ENCODE peak calls at places on chromosomes 2 and 18, in five cellular contexts. One of them, this sample, is unnamed.
A peak's percentile ranks its signal among the peaks of the same experiment; 100 is the strongest.

GRCh38 chr2:170113168-170113567 is 64.8 kb upstream of the MYO3B start:
- DNase-seq in mesendoderm: no peak
- DNase-seq in BJ: no peak
- DNase-seq in gastrocnemius medialis: no peak
- DNase-seq in neuronal stem cell: no peak
- DNase-seq in this sample: peak; percentile 68

GRCh38 chr2:3516831-3517230 is 2.5 kb downstream of the ADI1 start:
- DNase-seq in mesendoderm: no peak
- DNase-seq in BJ: no peak
- DNase-seq in gastrocnemius medialis: no peak
- DNase-seq in neuronal stem cell: no peak
- DNase-seq in this sample: no peak

GRCh38 chr18:48800479-48800876 is 150.3 kb downstream of the SMAD7 start:
- DNase-seq in mesendoderm: no peak
- DNase-seq in BJ: no peak
- DNase-seq in gastrocnemius medialis: peak; percentile 10
- DNase-seq in neuronal stem cell: no peak
- DNase-seq in this sample: no peak

GRCh38 chr2:34912084-34912483 is 1313.0 kb upstream of the FAM98A start:
- DNase-seq in mesendoderm: no peak
- DNase-seq in BJ: no peak
- DNase-seq in gastrocnemius medialis: no peak
- DNase-seq in neuronal stem cell: no peak
- DNase-seq in this sample: no peak

GRCh38 chr2:232687382-232688160 is 9.6 kb upstream of the GIGYF2 start:
- DNase-seq in mesendoderm: no peak
- DNase-seq in BJ: no peak
- DNase-seq in gastrocnemius medialis: peak; percentile 61
- DNase-seq in neuronal stem cell: no peak
- DNase-seq in this sample: no peak

GRCh38 chr2:29113891-29114321 is 1.3 kb upstream of the CLIP4 start:
- DNase-seq in mesendoderm: no peak
- DNase-seq in BJ: peak; percentile 81
- DNase-seq in gastrocnemius medialis: peak; percentile 62
- DNase-seq in neuronal stem cell: no peak
- DNase-seq in this sample: peak; percentile 64

GRCh38 chr18:60232541-60232940 is 140.0 kb downstream of the MC4R start:
- DNase-seq in mesendoderm: peak; percentile 74
- DNase-seq in BJ: no peak
- DNase-seq in gastrocnemius medialis: no peak
- DNase-seq in neuronal stem cell: no peak
- DNase-seq in this sample: no peak

GRCh38 chr2:234446404-234447076 is 50.3 kb downstream of the ARL4C start:
- DNase-seq in mesendoderm: no peak
- DNase-seq in BJ: no peak
- DNase-seq in gastrocnemius medialis: peak; percentile 60
- DNase-seq in neuronal stem cell: no peak
- DNase-seq in this sample: peak; percentile 41

GRCh38 chr2:216690451-216691209 is 4.7 kb downstream of the IGFBP5 start:
- DNase-seq in mesendoderm: no peak
- DNase-seq in BJ: peak; percentile 74
- DNase-seq in gastrocnemius medialis: peak; percentile 63
- DNase-seq in neuronal stem cell: no peak
- DNase-seq in this sample: peak; percentile 47

GRCh38 chr2:60633615-60634014 is 80.2 kb upstream of the BCL11A start:
- DNase-seq in mesendoderm: peak; percentile 63
- DNase-seq in BJ: no peak
- DNase-seq in gastrocnemius medialis: no peak
- DNase-seq in neuronal stem cell: no peak
- DNase-seq in this sample: no peak

GRCh38 chr18:55275042-55275897 is 312.7 kb downstream of the TCF4 start:
- DNase-seq in mesendoderm: peak; percentile 40
- DNase-seq in BJ: no peak
- DNase-seq in gastrocnemius medialis: peak; percentile 94
- DNase-seq in neuronal stem cell: no peak
- DNase-seq in this sample: no peak

GRCh38 chr2:239223330-239224248 is 177.2 kb downstream of the HDAC4 start:
- DNase-seq in mesendoderm: no peak
- DNase-seq in BJ: no peak
- DNase-seq in gastrocnemius medialis: no peak
- DNase-seq in neuronal stem cell: no peak
- DNase-seq in this sample: peak; percentile 38

GRCh38 chr2:173354601-173355131 is at the start of gene CDCA7:
- DNase-seq in mesendoderm: peak; percentile 89
- DNase-seq in BJ: no peak
- DNase-seq in gastrocnemius medialis: peak; percentile 40
- DNase-seq in neuronal stem cell: peak; percentile 78
- DNase-seq in this sample: peak; percentile 47

GRCh38 chr2:17871639-17872038 is 6.8 kb upstream of the KCNS3 start:
- DNase-seq in mesendoderm: no peak
- DNase-seq in BJ: no peak
- DNase-seq in gastrocnemius medialis: no peak
- DNase-seq in neuronal stem cell: no peak
- DNase-seq in this sample: no peak

GRCh38 chr2:195533771-195534642 is 123.0 kb upstream of the SLC39A10 start:
- DNase-seq in mesendoderm: peak; percentile 51
- DNase-seq in BJ: peak; percentile 50
- DNase-seq in gastrocnemius medialis: peak; percentile 34
- DNase-seq in neuronal stem cell: no peak
- DNase-seq in this sample: peak; percentile 17

GRCh38 chr2:17813015-17813741 is 3.1 kb upstream of the MSGN1 start:
- DNase-seq in mesendoderm: no peak
- DNase-seq in BJ: no peak
- DNase-seq in gastrocnemius medialis: no peak
- DNase-seq in neuronal stem cell: no peak
- DNase-seq in this sample: no peak

GRCh38 chr2:240132651-240132980 is 3.5 kb downstream of the COPS9 start:
- DNase-seq in mesendoderm: no peak
- DNase-seq in BJ: no peak
- DNase-seq in gastrocnemius medialis: peak; percentile 46
- DNase-seq in neuronal stem cell: no peak
- DNase-seq in this sample: no peak

GRCh38 chr2:96329416-96329815 is 4.3 kb downstream of the ITPRIPL1 start:
- DNase-seq in mesendoderm: no peak
- DNase-seq in BJ: no peak
- DNase-seq in gastrocnemius medialis: no peak
- DNase-seq in neuronal stem cell: no peak
- DNase-seq in this sample: no peak

GRCh38 chr2:240426797-240427721 is 8.4 kb upstream of the GPC1 start:
- DNase-seq in mesendoderm: no peak
- DNase-seq in BJ: no peak
- DNase-seq in gastrocnemius medialis: peak; percentile 7
- DNase-seq in neuronal stem cell: no peak
- DNase-seq in this sample: no peak

GRCh38 chr2:230666885-230667712 is 45.5 kb upstream of the CAB39 start:
- DNase-seq in mesendoderm: peak; percentile 80
- DNase-seq in BJ: no peak
- DNase-seq in gastrocnemius medialis: peak; percentile 88
- DNase-seq in neuronal stem cell: no peak
- DNase-seq in this sample: no peak

GRCh38 chr18:49733896-49734585 is 79.3 kb downstream of the ACAA2 start:
- DNase-seq in mesendoderm: no peak
- DNase-seq in BJ: no peak
- DNase-seq in gastrocnemius medialis: no peak
- DNase-seq in neuronal stem cell: no peak
- DNase-seq in this sample: no peak

GRCh38 chr2:22788749-22789148 is 596.2 kb upstream of the KLHL29 start:
- DNase-seq in mesendoderm: no peak
- DNase-seq in BJ: no peak
- DNase-seq in gastrocnemius medialis: no peak
- DNase-seq in neuronal stem cell: no peak
- DNase-seq in this sample: no peak

GRCh38 chr2:143451622-143452021 is 322.4 kb downstream of the ARHGAP15 start:
- DNase-seq in mesendoderm: no peak
- DNase-seq in BJ: no peak
- DNase-seq in gastrocnemius medialis: no peak
- DNase-seq in neuronal stem cell: no peak
- DNase-seq in this sample: no peak

GRCh38 chr2:176527141-176527901 is 258.1 kb downstream of the MTX2 start:
- DNase-seq in mesendoderm: no peak
- DNase-seq in BJ: no peak
- DNase-seq in gastrocnemius medialis: no peak
- DNase-seq in neuronal stem cell: no peak
- DNase-seq in this sample: no peak

GRCh38 chr18:3115430-3116025 is 102.6 kb upstream of the LPIN2 start:
- DNase-seq in mesendoderm: peak; percentile 24
- DNase-seq in BJ: no peak
- DNase-seq in gastrocnemius medialis: no peak
- DNase-seq in neuronal stem cell: no peak
- DNase-seq in this sample: no peak

GRCh38 chr18:12772111-12772510 is 69.3 kb downstream of the PSMG2 start:
- DNase-seq in mesendoderm: no peak
- DNase-seq in BJ: no peak
- DNase-seq in gastrocnemius medialis: no peak
- DNase-seq in neuronal stem cell: no peak
- DNase-seq in this sample: no peak

GRCh38 chr2:173588931-173589369 is 234.3 kb downstream of the CDCA7 start:
- DNase-seq in mesendoderm: no peak
- DNase-seq in BJ: no peak
- DNase-seq in gastrocnemius medialis: peak; percentile 68
- DNase-seq in neuronal stem cell: no peak
- DNase-seq in this sample: peak; percentile 8

GRCh38 chr18:75654928-75655745 is 227.6 kb upstream of the SMIM21 start:
- DNase-seq in mesendoderm: peak; percentile 35
- DNase-seq in BJ: peak; percentile 26
- DNase-seq in gastrocnemius medialis: no peak
- DNase-seq in neuronal stem cell: peak; percentile 36
- DNase-seq in this sample: peak; percentile 25

GRCh38 chr2:7450188-7451156 is 533.3 kb downstream of the RNF144A start:
- DNase-seq in mesendoderm: no peak
- DNase-seq in BJ: no peak
- DNase-seq in gastrocnemius medialis: no peak
- DNase-seq in neuronal stem cell: no peak
- DNase-seq in this sample: no peak
- H3K4me3 ChIP-seq in mesendoderm: no peak overlapping the region
- H3K4me3 ChIP-seq in BJ: no peak overlapping the region
- H3K4me3 ChIP-seq in gastrocnemius medialis: no peak overlapping the region
- H3K4me3 ChIP-seq in neuronal stem cell: no peak overlapping the region
- H3K4me3 ChIP-seq in this sample: no peak overlapping the region

DNA sequence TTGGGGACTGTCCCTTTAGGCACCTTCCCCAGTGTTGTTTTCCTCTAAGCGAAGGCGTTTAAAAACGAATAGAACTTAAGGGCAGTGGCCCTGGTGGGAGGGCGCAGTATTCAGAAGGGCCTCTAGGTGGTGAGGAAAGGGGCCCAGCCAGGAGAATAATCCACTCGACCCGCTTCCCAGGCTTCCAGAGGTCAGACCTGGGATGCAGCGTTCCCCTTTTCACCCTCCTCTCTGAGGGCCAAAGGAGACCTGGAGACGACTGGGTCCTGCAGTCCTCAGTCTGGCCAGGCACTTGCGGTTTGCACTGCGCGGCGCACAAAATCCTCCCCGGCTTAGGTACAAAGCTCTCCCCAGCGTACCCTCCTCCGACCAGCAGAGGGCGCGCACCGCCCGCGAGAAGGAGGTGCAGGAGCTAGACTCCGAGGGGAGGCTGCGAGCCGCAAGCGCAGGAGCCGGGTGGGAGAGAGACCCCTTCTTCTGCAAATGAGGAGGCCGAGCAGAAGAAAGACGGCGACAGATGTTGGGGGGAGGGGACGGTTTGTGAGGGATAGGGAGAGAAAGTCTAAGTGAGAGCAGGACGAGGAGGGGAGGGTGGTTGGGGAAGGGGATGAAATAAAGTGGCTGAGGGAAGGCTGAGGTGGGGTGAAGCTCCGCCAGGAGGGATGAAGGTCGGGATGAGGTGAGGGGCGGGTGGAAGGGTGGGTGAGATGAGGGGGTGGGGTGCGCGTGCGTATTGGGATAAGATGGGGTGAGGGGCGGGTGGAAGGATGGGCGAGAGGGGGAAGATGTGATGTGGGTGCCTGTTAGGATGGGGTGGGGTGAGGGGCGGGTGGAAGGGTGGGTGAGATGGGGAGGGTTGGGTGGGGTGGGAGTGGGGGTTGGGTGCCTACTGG is 4.9 kb downstream of the FEV start:
- DNase-seq in mesendoderm: peak; percentile 92
- DNase-seq in BJ: no peak
- DNase-seq in gastrocnemius medialis: peak; percentile 62
- DNase-seq in neuronal stem cell: peak; percentile 86
- DNase-seq in this sample: peak; percentile 77
- H3K4me3 ChIP-seq in mesendoderm: no peak overlapping the region
- H3K4me3 ChIP-seq in BJ: no peak overlapping the region
- H3K4me3 ChIP-seq in gastrocnemius medialis: peak overlapping the region; percentile 23
- H3K4me3 ChIP-seq in neuronal stem cell: no peak overlapping the region
- H3K4me3 ChIP-seq in this sample: no peak overlapping the region

DNA sequence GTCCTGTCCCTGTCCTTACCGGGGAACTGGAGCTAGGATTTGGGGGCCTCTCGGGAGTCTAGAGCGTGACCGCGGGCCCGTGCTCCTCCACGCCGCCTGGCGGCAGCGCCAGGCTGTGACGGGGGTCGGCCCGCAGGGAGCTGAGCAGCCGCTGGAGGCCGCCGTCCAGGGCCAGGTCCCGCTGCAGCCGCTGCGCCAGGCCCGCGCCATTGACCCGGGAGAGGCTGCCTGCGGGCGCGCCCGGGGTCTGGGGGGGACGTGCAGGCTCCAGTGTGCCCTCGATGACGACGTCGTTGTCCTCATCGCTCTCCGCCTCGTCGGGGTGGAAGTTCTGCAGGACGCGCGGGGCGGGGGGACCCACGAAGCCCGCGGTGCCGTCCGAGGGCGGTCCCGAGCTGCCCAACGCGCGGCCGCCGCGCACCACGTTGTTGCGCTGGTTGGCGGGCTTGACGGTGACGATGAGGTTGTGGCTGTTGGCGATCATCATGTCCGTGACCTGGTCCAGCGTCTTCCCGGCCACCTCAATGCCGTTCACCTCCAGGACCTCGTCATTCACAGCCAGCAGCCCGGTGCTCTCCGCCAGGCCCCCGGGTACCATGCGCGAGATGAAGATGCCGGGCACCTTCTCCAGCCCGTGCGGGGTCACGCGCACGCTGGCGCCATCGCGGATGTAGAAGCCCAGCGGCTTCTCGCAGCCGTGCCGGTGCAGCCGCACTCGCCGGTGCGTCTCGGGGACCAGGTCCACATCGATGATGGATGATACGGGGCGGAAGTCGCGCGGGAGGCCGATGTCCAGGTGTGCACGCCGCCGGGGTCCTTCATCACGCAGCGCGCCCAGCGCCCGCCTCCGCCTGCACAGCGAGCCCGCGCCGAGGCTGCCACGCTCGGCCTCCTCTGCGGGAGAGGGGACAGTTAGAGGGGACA is 50.9 kb downstream of the ADNP2 start:
- DNase-seq in mesendoderm: peak; percentile 19
- DNase-seq in BJ: no peak
- DNase-seq in gastrocnemius medialis: no peak
- DNase-seq in neuronal stem cell: no peak
- DNase-seq in this sample: peak; percentile 61
- H3K4me3 ChIP-seq in mesendoderm: no peak overlapping the region
- H3K4me3 ChIP-seq in BJ: no peak overlapping the region
- H3K4me3 ChIP-seq in gastrocnemius medialis: no peak overlapping the region
- H3K4me3 ChIP-seq in neuronal stem cell: peak overlapping the region; percentile 4
- H3K4me3 ChIP-seq in this sample: no peak overlapping the region

GRCh38 chr2:46812381-46813024 is 103.1 kb downstream of the MCFD2 start:
- DNase-seq in mesendoderm: no peak
- DNase-seq in BJ: peak; percentile 86
- DNase-seq in gastrocnemius medialis: peak; percentile 52
- DNase-seq in neuronal stem cell: no peak
- DNase-seq in this sample: no peak
- H3K4me3 ChIP-seq in mesendoderm: no peak overlapping the region
- H3K4me3 ChIP-seq in BJ: no peak overlapping the region
- H3K4me3 ChIP-seq in gastrocnemius medialis: no peak overlapping the region
- H3K4me3 ChIP-seq in neuronal stem cell: no peak overlapping the region
- H3K4me3 ChIP-seq in this sample: no peak overlapping the region

GRCh38 chr2:12819721-12820120 is 103.0 kb downstream of the TRIB2 start:
- DNase-seq in mesendoderm: no peak
- DNase-seq in BJ: no peak
- DNase-seq in gastrocnemius medialis: no peak
- DNase-seq in neuronal stem cell: no peak
- DNase-seq in this sample: no peak
- H3K4me3 ChIP-seq in mesendoderm: no peak overlapping the region
- H3K4me3 ChIP-seq in BJ: no peak overlapping the region
- H3K4me3 ChIP-seq in gastrocnemius medialis: no peak overlapping the region
- H3K4me3 ChIP-seq in neuronal stem cell: no peak overlapping the region
- H3K4me3 ChIP-seq in this sample: no peak overlapping the region